ENCODE peak calls at places on chromosome 13, in eight cellular contexts. L, A, X, E, F, W, H and V are unnamed samples.

GRCh38 chr13:52405767-52406494 is at the start of gene THSD1:
- DNase-seq in L (peak; percentile 86), A (peak; percentile 28), X (no peak), E (peak; percentile 46), F (no peak), W (peak; percentile 86), H (peak; percentile 49), V (peak; percentile 12)

GRCh38 chr13:21895769-21896168 is 224.9 kb downstream of the FGF9 start:
- DNase-seq in L (no peak), A (no peak), X (no peak), E (no peak), F (no peak), W (no peak), H (no peak), V (no peak)

GRCh38 chr13:110396476-110396875 is 89.4 kb downstream of the COL4A2 start:
- DNase-seq in L (no peak), A (no peak), X (no peak), E (no peak), F (no peak), W (no peak), H (no peak), V (no peak)

GRCh38 chr13:48596128-48596429 is 57.6 kb upstream of the CYSLTR2 start:
- DNase-seq in L (no peak), A (no peak), X (no peak), E (no peak), F (no peak), W (no peak), H (no peak), V (no peak)

GRCh38 chr13:95628488-95628887 is 16.0 kb downstream of the DZIP1 start:
- DNase-seq in L (no peak), A (no peak), X (no peak), E (no peak), F (no peak), W (no peak), H (no peak), V (no peak)

GRCh38 chr13:24263652-24264051 is 45.7 kb upstream of the C1QTNF9 start:
- DNase-seq in L (no peak), A (no peak), X (no peak), E (no peak), F (no peak), W (no peak), H (peak; percentile 46), V (no peak)

GRCh38 chr13:88526186-88526852 is 855.1 kb downstream of the SLITRK5 start:
- DNase-seq in L (no peak), A (no peak), X (no peak), E (no peak), F (no peak), W (no peak), H (no peak), V (no peak)

GRCh38 chr13:43785166-43785680 is 1.5 kb downstream of the ENOX1 start:
- DNase-seq in L (peak; percentile 5), A (peak; percentile 17), X (no peak), E (no peak), F (no peak), W (no peak), H (no peak), V (no peak)

GRCh38 chr13:67134322-67135129 is 95.6 kb downstream of the PCDH9 start:
- DNase-seq in L (no peak), A (no peak), X (peak; percentile 83), E (peak; percentile 55), F (no peak), W (no peak), H (peak; percentile 50), V (no peak)